ENCODE peak calls at places on chromosomes 12 and 14, in four cellular contexts. K is bronchial epithelial cell, Z is lung, E is EL. Y is an unnamed sample.

GRCh38 chr14:93975791-93976476 is 436 bp downstream of the ASB2 start:
- DNase-seq in K (no peak), Z (no peak), E (no peak), Y (no peak)

GRCh38 chr12:62933220-62933870 is 1.6 kb downstream of the PPM1H start:
- DNase-seq in K (no peak), Z (peak), E (peak), Y (peak)

GRCh38 chr14:35342160-35343010 is 50.2 kb downstream of the PSMA6 start:
- DNase-seq in K (no peak), Z (no peak), E (no peak), Y (no peak)

GRCh38 chr12:63047146-63047545 is 103.9 kb downstream of the AVPR1A start:
- DNase-seq in K (no peak), Z (no peak), E (no peak), Y (no peak)

GRCh38 chr14:65035049-65035448 is 48.4 kb downstream of the FNTB start:
- DNase-seq in K (no peak), Z (peak), E (peak), Y (peak)

GRCh38 chr12:131986847-131987398 is 37.2 kb downstream of the EP400 start:
- DNase-seq in K (no peak), Z (no peak), E (no peak), Y (no peak)

GRCh38 chr14:54226558-54226957 is 170.2 kb upstream of the CDKN3 start:
- DNase-seq in K (no peak), Z (no peak), E (no peak), Y (no peak)

GRCh38 chr14:93970589-93970966 is 5.8 kb downstream of the ASB2 start:
- DNase-seq in K (peak), Z (no peak), E (peak), Y (no peak)

GRCh38 chr12:104358353-104359003 is 54.9 kb downstream of the EID3 start:
- DNase-seq in K (peak), Z (peak), E (peak), Y (peak)

GRCh38 chr12:118357327-118358007 is 15.2 kb downstream of the TAOK3 start:
- DNase-seq in K (peak), Z (peak), E (peak), Y (no peak)

GRCh38 chr14:99793213-99794155 is at the start of gene EML1:
- DNase-seq in K (peak), Z (peak), E (peak), Y (peak)

GRCh38 chr12:39813776-39814175 is 194.2 kb upstream of the ABCD2 start:
- DNase-seq in K (no peak), Z (no peak), E (no peak), Y (no peak)

GRCh38 chr12:98645572-98646067 is 530 bp downstream of the APAF1 start:
- DNase-seq in K (peak), Z (peak), E (peak), Y (peak)

GRCh38 chr14:78425782-78426181 is 255.6 kb downstream of the NRXN3 start:
- DNase-seq in K (no peak), Z (no peak), E (no peak), Y (no peak)

GRCh38 chr14:98140862-98141261 is 1131.1 kb downstream of the BCL11B start:
- DNase-seq in K (no peak), Z (no peak), E (no peak), Y (no peak)

GRCh38 chr12:111093428-111094142 is 173.2 kb upstream of the MYL2 start:
- DNase-seq in K (no peak), Z (no peak), E (no peak), Y (no peak)

GRCh38 chr12:74539765-74540526 is 2.3 kb downstream of the ATXN7L3B start:
- DNase-seq in K (no peak), Z (no peak), E (no peak), Y (no peak)

GRCh38 chr12:106442575-106442974 is 85.0 kb downstream of the POLR3B start:
- DNase-seq in K (no peak), Z (no peak), E (no peak), Y (no peak)

GRCh38 chr12:6195665-6196535 is 4.3 kb upstream of the CD9 start:
- DNase-seq in K (peak), Z (peak), E (peak), Y (peak)

GRCh38 chr12:10073266-10073665 is 25.5 kb downstream of the CLEC1A start:
- DNase-seq in K (peak), Z (no peak), E (no peak), Y (no peak)

GRCh38 chr14:105272623-105273022 is 24.3 kb downstream of the BTBD6 start:
- DNase-seq in K (no peak), Z (no peak), E (no peak), Y (no peak)

GRCh38 chr12:12755923-12756322 is 29.5 kb upstream of the APOLD1 start:
- DNase-seq in K (no peak), Z (no peak), E (no peak), Y (no peak)

GRCh38 chr14:25111061-25111601 is 61.2 kb upstream of the STXBP6 start:
- DNase-seq in K (peak), Z (no peak), E (peak), Y (no peak)

GRCh38 chr12:71392521-71393145 is 47.0 kb upstream of the LGR5 start:
- DNase-seq in K (peak), Z (no peak), E (peak), Y (no peak)

GRCh38 chr12:56593909-56594621 is 36.1 kb downstream of the BAZ2A start:
- DNase-seq in K (peak), Z (peak), E (peak), Y (peak)

GRCh38 chr12:8081228-8081920 is 700 bp upstream of the NECAP1 start:
- DNase-seq in K (no peak), Z (no peak), E (peak), Y (no peak)

GRCh38 chr12:99200711-99201384 is 446.7 kb upstream of the GARIN6 start:
- DNase-seq in K (peak), Z (no peak), E (no peak), Y (no peak)

GRCh38 chr12:99852666-99853065 is 132.1 kb downstream of the ANKS1B start:
- DNase-seq in K (no peak), Z (no peak), E (no peak), Y (no peak)